ENCODE peak calls at places on chromosomes 2 and 18, in four cellular contexts. J is H4, G is posterior cingulate gyrus, K is dermis blood vessel endothelial cell. F is an unnamed sample.
A peak's percentile ranks its signal among the peaks of the same experiment; 100 is the strongest.

GRCh38 chr18:55405655-55406373 is 182.2 kb downstream of the TCF4 start:
- DNase-seq in G (peak; percentile 79), K (peak; percentile 97), J (peak; percentile 89), F (peak; percentile 90)

GRCh38 chr18:72206814-72207213 is 337.3 kb downstream of the CBLN2 start:
- DNase-seq in G (no peak), K (no peak), J (no peak), F (no peak)

GRCh38 chr2:161990741-161991140 is 83.3 kb downstream of the DPP4 start:
- DNase-seq in J (peak; percentile 81), G (no peak), K (peak; percentile 16), F (peak; percentile 88)

GRCh38 chr2:222903234-222904220 is 42.7 kb downstream of the ACSL3 start:
- DNase-seq in K (peak; percentile 77), J (peak; percentile 48), G (no peak), F (no peak)

GRCh38 chr18:5285326-5285725 is 10.2 kb downstream of the ZBTB14 start:
- DNase-seq in J (no peak), K (no peak), G (no peak), F (peak; percentile 12)

GRCh38 chr2:142952793-142953192 is 75.3 kb downstream of the KYNU start:
- DNase-seq in K (no peak), J (no peak), G (no peak), F (no peak)

GRCh38 chr2:11738589-11739436 is 7.6 kb upstream of the LPIN1 start:
- DNase-seq in K (peak; percentile 78), J (peak; percentile 55), G (no peak), F (peak; percentile 69)

GRCh38 chr2:240437181-240437860 is 1.9 kb downstream of the GPC1 start:
- DNase-seq in G (no peak), J (no peak), K (no peak), F (no peak)

GRCh38 chr2:56476509-56477071 is 292.8 kb downstream of the CCDC85A start:
- DNase-seq in G (no peak), J (no peak), K (no peak), F (no peak)

GRCh38 chr2:94874277-94874997 is 3.2 kb downstream of the TEKT4 start:
- DNase-seq in G (peak; percentile 45), J (no peak), K (peak; percentile 73), F (no peak)

F was measured in skeletal muscle cell.